ENCODE peak calls at places on chromosomes 13 and 19, in four cellular contexts. F is K562, G is SK-N-SH, P is GM12878. W is an unnamed sample.

GRCh38 chr13:105904034-105904742 is 631.3 kb downstream of the EFNB2 start:
- DNase-seq in F (no peak), G (no peak), P (no peak), W (no peak)

GRCh38 chr19:38362076-38362945 is 12.1 kb upstream of the PSMD8 start:
- DNase-seq in F (peak), G (peak), P (no peak), W (peak)

GRCh38 chr13:31111136-31111535 is 50.6 kb downstream of the HSPH1 start:
- DNase-seq in F (no peak), G (no peak), P (no peak), W (no peak)

GRCh38 chr19:51181377-51181912 is 39.3 kb downstream of the SIGLEC7 start:
- DNase-seq in F (no peak), G (no peak), P (no peak), W (no peak)

GRCh38 chr13:94073006-94073744 is 406.3 kb downstream of the DCT start:
- DNase-seq in F (no peak), G (no peak), P (no peak), W (no peak)

GRCh38 chr13:85543144-85543543 is 256.1 kb downstream of the SLITRK6 start:
- DNase-seq in F (no peak), G (no peak), P (no peak), W (no peak)

GRCh38 chr19:29714953-29715694 is at the start of gene C19orf12:
- DNase-seq in F (peak), G (peak), P (no peak), W (peak)

GRCh38 chr19:47049307-47049700 is 880 bp upstream of the TMEM160 start:
- DNase-seq in F (no peak), G (no peak), P (no peak), W (no peak)

GRCh38 chr13:22161871-22162270 is 491.0 kb downstream of the FGF9 start:
- DNase-seq in F (no peak), G (no peak), P (peak), W (no peak)

GRCh38 chr13:27708325-27708724 is 84.0 kb upstream of the GSX1 start:
- DNase-seq in F (no peak), G (no peak), P (no peak), W (no peak)

GRCh38 chr13:43785681-43786471 is 896 bp downstream of the ENOX1 start:
- DNase-seq in F (peak), G (peak), P (no peak), W (peak)

GRCh38 chr13:102846261-102847015 is 606 bp downstream of the ERCC5 start:
- DNase-seq in F (no peak), G (peak), P (no peak), W (peak)

GRCh38 chr19:48444129-48444932 is 1.5 kb upstream of the GRWD1 start:
- DNase-seq in F (peak), G (peak), P (no peak), W (no peak)

GRCh38 chr19:36973844-36974195 is 57.7 kb downstream of the ZNF568 start:
- DNase-seq in F (no peak), G (no peak), P (no peak), W (no peak)

GRCh38 chr19:36972594-36972993 is 56.5 kb downstream of the ZNF568 start:
- DNase-seq in F (no peak), G (no peak), P (no peak), W (peak)

DNA sequence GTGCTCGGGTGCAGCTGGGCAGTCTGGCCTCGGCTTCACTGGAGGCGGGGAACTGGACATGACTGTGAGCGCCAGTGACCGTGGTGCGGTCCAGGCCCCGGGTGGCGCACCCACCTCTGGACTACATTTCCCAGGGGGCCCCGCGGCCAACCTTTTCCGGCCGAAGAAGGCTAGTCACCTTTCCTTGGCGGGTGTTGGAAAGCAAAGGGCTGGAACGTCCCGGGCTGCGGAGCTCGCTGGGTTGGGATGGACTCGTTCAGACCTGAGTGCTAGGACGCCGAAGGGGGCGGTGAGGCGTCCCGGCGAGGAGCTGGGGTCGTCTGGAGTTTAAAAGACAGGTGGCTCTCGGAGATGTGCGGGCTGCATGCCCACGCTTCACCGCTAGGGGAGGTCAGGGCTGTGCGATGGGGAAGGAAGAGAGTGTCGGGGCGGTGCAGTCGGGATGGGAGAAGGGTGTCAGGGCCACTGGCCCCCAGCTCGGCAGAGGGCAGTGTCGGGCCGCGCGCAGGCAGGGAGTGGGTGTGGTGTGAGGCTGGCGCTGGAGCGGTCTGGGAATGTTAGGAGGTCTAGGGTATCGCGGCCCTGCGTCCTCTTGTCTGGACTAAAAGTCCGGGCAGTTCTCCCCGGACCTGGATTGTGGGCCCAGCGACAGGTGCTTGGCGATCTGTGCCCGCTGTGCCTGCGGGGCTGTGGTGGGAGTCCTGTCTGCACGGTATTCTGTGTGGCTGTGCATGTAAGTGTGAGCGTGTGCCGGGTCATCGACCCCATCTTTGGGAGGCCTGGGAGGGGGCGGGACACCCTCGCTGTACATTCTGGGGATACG is 57.1 kb downstream of the ZNF568 start:
- DNase-seq in F (peak), G (peak), P (peak), W (peak)
- TF ChIP-seq USF2 in F (no peak), G (no peak), P (no peak), W (no peak)

DNA sequence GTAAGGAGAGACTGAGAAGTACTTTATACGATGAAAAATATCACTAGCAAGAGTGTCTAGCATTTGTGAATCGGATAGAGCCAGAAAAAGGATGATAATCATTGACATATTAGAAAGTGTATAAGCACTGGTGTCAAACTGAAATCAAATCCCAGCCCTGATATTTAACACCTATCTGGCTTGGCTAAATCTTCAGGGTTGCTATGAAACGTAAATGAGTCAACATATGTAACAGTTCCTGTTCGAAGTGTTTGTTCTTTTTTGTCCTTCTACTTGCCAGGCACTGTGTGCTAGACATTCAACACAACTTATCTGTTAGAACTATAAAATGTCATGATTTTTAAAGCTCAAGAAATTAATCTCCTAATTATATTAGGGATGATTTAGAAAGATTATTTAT is 40.8 kb downstream of the SERPINE3 start:
- DNase-seq in F (no peak), G (no peak), P (no peak), W (no peak)
- TF ChIP-seq USF1 in F (no peak), G (no peak), P (no peak), W (no peak)

GRCh38 chr19:3945838-3946237 is 13.0 kb downstream of the NMRK2 start:
- DNase-seq in F (no peak), G (no peak), P (no peak), W (no peak)

GRCh38 chr19:3950871-3951861 is 18.3 kb downstream of the NMRK2 start:
- DNase-seq in F (peak), G (no peak), P (no peak), W (no peak)

GRCh38 chr19:3949294-3949693 is 16.4 kb downstream of the NMRK2 start:
- DNase-seq in F (no peak), G (no peak), P (no peak), W (no peak)

GRCh38 chr19:3954107-3954506 is 16.8 kb downstream of the DAPK3 start:
- DNase-seq in F (no peak), G (no peak), P (no peak), W (no peak)

GRCh38 chr19:3949997-3950859 is 17.4 kb downstream of the NMRK2 start:
- DNase-seq in F (peak), G (no peak), P (no peak), W (no peak)
- TF ChIP-seq USF2 in F (no peak), G (no peak), P (no peak), W (no peak)

GRCh38 chr13:111275995-111276618 is 44.3 kb upstream of the TEX29 start:
- DNase-seq in F (no peak), G (no peak), P (no peak), W (no peak)
- TF ChIP-seq USF1 in F (no peak), G (no peak), P (no peak), W (no peak)

GRCh38 chr19:40423227-40423566 is 2.6 kb downstream of the SERTAD1 start:
- DNase-seq in F (no peak), G (no peak), P (no peak), W (no peak)

GRCh38 chr19:40422428-40423226 is 3.2 kb downstream of the SERTAD1 start:
- DNase-seq in F (no peak), G (peak), P (no peak), W (no peak)

GRCh38 chr19:40424637-40425449 is 949 bp downstream of the SERTAD1 start:
- DNase-seq in F (peak), G (no peak), P (no peak), W (no peak)

GRCh38 chr19:40425450-40426287 is at the start of gene SERTAD1:
- DNase-seq in F (peak), G (peak), P (peak), W (peak)

DNA sequence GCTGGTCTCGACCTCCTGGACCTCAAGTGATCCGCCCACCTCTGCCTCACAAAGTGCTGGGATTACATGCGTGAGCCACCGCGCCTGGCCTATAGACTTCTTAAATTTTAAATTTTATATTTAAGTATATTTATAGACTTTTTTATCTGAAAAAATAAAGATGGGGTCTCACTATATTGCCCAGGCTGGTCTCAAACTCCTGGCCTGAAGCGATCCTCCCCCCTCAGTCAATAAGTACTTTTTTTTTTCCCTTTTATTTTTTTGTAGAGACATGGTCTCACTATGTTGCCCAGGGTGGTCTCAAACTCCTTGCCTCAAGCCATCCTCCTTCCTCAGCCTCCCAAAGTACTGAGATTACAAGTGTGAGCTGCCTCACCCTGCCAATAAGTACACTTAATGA is 1.9 kb downstream of the SERTAD1 start:
- DNase-seq in F (no peak), G (no peak), P (no peak), W (no peak)
- TF ChIP-seq USF2 in F (no peak), G (no peak), P (no peak), W (no peak)

GRCh38 chr19:14381689-14382474 is 638 bp downstream of the ADGRE5 start:
- DNase-seq in F (peak), G (no peak), P (no peak), W (no peak)
- TF ChIP-seq USF1 in F (peak), G (no peak), P (no peak), W (no peak)

DNA sequence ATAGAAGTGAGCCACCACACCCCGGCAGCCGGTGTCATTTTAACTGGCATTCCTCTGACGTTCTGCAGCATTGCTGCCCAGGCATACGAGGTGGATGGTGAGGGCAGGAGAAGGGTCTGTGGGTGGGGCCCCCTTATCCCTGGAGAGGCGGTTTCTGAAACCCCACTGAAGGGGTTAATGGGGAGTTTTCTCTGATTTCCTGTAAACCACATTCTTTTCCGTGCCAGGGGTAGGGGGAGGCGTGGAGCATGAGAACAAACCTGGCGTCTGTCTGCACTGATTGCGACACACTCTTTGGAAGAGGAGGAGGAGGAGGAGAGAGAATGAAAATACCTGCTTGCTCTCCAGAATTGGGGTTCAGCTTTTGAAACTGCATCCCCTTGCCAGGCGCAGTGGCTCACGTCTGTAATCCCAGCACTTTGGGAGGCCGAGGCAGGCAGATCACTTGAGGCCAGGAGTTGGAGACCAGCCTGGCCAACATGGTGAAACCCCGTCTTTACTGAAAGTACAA is 2.7 kb upstream of the C3 start:
- DNase-seq in F (no peak), G (no peak), P (no peak), W (no peak)
- TF ChIP-seq USF2 in F (no peak), G (no peak), P (no peak), W (no peak)

DNA sequence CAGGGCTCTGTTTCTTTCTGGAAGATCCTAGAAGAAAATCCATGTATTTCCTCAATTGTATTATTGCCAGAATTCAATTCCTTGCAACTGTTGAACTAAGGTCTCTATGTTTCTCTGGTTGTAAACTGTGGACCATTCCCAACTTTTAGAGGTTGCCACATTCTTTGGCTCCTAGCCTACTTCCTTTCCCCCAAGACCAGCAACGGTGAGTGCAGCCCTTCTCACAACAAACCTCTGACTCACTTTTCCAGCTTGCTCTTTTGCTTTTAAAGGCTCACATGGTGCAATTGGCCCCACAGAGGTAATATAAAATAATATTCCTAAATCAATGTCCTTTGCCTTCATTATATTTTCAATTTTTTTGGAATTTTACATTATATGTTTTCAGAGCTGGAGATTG is 371.3 kb downstream of the SLITRK5 start:
- DNase-seq in F (no peak), G (no peak), P (no peak), W (no peak)
- TF ChIP-seq USF1 in F (no peak), G (no peak), P (no peak), W (no peak)

DNA sequence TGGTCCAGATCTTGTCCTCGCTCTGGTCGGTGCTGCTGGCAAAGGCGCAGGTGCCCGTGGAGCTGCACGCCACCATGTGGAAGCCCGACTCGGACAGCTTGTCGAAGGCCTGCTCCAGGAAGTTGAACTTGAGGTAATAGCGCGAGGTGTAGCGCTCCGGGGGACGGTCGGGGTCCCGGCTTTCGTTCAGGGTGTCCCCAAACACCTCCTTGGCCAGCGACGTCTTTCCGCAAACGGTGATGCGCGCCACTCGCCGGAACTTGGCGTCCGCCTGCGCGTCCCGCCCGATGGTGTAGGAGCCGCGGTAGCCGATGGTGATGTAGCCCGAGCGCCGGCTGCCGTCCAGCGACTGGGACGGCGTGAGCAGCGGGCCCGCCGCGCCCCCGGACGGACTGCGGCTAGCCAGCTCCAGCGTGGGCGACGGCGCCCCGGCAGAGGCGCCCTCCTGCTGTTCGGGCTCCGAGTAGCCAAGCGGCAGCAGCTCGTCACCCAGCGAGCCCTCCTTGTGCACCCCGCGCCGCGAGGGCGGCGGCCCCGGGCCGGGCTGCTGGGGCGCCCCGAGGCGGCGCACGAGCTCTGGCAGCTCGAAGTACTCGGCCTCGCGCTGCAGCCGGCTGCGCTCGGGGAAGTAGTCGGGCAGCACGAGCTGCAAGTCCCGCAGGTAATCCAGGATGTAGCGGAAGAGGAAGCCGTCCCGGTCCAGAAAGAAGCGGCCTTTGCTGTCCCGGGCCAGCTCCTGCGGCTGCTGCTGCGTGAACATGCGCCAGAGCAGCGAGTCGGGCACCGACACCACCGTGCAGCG is 801 bp downstream of the KCTD12 start:
- DNase-seq in F (peak), G (peak), P (no peak), W (peak)
- TF ChIP-seq USF2 in F (no peak), G (no peak), P (no peak), W (no peak)

W was measured in WTC11.